ENCODE peak calls at places on chromosome 11, in seven cellular contexts. U is astrocyte of the cerebellum; J is activated CD4-positive, alpha-beta T cell treated with anti-CD3 and anti-CD28 coated beads for 48 hours; E is HEK293T; B is activated naive CD8-positive, alpha-beta T cell treated with anti-CD3 and anti-CD28 coated beads for 36 hours; S is activated T-cell treated with anti-CD3 and anti-CD28 coated beads, Interleukin-2, amount 50 U/mL, for 24 hours; H is naive thymus-derived CD4-positive, alpha-beta T cell. Z is an unnamed sample.
A peak's percentile ranks its signal among the peaks of the same experiment; 100 is the strongest.

GRCh38 chr11:37963440-37963839 is 1365.4 kb upstream of the RAG2 start:
- DNase-seq in U (no peak), H (no peak), E (no peak), B (no peak), J (no peak), S (no peak), Z (no peak)

GRCh38 chr11:112289588-112290461 is 29.2 kb upstream of the PLET1 start:
- DNase-seq in S (peak; percentile 91), U (no peak), B (peak; percentile 89), H (peak; percentile 84), J (peak; percentile 88), E (peak; percentile 87), Z (peak; percentile 77)

GRCh38 chr11:43981006-43981405 is 38.6 kb downstream of the C11orf96 start:
- DNase-seq in E (no peak), U (no peak), J (no peak), B (no peak), H (no peak), S (no peak), Z (no peak)

GRCh38 chr11:127640822-127641485 is 640.4 kb upstream of the KIRREL3 start:
- DNase-seq in S (no peak), H (no peak), E (no peak), B (no peak), J (no peak), U (no peak), Z (no peak)

GRCh38 chr11:126355926-126356897 is 726 bp downstream of the ST3GAL4 start:
- DNase-seq in S (peak; percentile 47), J (peak; percentile 40), B (peak; percentile 31), E (peak; percentile 40), H (no peak), U (no peak), Z (peak; percentile 28)

GRCh38 chr11:2099523-2100316 is 39.5 kb downstream of the IGF2 start:
- DNase-seq in S (peak; percentile 29), U (no peak), J (no peak), H (no peak), E (no peak), B (no peak), Z (no peak)

GRCh38 chr11:9072790-9073189 is 18.6 kb downstream of the SCUBE2 start:
- DNase-seq in J (no peak), S (no peak), U (no peak), E (no peak), B (no peak), H (no peak), Z (no peak)

GRCh38 chr11:116500833-116501622 is 271.8 kb downstream of the BUD13 start:
- DNase-seq in H (no peak), E (no peak), B (no peak), J (no peak), U (no peak), S (no peak), Z (no peak)

GRCh38 chr11:88535916-88536547 is 198.5 kb upstream of the CTSC start:
- DNase-seq in J (no peak), B (no peak), S (no peak), E (no peak), U (peak; percentile 88), H (no peak), Z (no peak)

Z was measured in stimulated activated naive CD8-positive, alpha-beta T cell treated with anti-CD3 and anti-CD28 coated beads, Interleukin-15, amount 100 ng/mL, for 72 hours.